ENCODE peak calls at places on chromosomes 7 and 10, in nine cellular contexts. V is SW480; F is fibroblast of mammary gland; D is BJ; H is activated naive CD4-positive, alpha-beta T cell treated with anti-CD3 and anti-CD28 coated beads for 36 hours; Q is lower lobe of right lung; A is effector CD4-positive, alpha-beta T cell; E is stimulated activated CD4-positive, alpha-beta T cell treated with anti-CD3 and anti-CD28 coated beads, Interleukin-1b, Interleukin-23, amount 100 ng/mL, for 24 hours; S is body of pancreas. O is an unnamed sample.

GRCh38 chr10:6114758-6115410 is 26.1 kb downstream of the RBM17 start:
- DNase-seq in H (no peak), E (no peak), F (peak), S (peak), Q (no peak), A (no peak), D (peak), V (no peak), O (no peak)

GRCh38 chr10:70034252-70034651 is 18.4 kb upstream of the MACROH2A2 start:
- DNase-seq in Q (no peak), E (no peak), V (no peak), H (no peak), S (no peak), D (no peak), F (no peak), A (no peak), O (no peak)

GRCh38 chr7:143283344-143283743 is 1.4 kb upstream of the TMEM139 start:
- DNase-seq in D (no peak), Q (no peak), F (no peak), E (no peak), A (no peak), H (no peak), S (no peak), V (peak), O (no peak)

GRCh38 chr7:158820656-158821055 is 8.7 kb downstream of the ESYT2 start:
- DNase-seq in A (no peak), V (no peak), S (no peak), E (no peak), F (peak), Q (no peak), D (no peak), H (no peak), O (no peak)

GRCh38 chr7:122790558-122790957 is 87.8 kb upstream of the RNF148 start:
- DNase-seq in H (no peak), E (no peak), D (no peak), F (no peak), V (no peak), A (no peak), S (no peak), Q (no peak), O (no peak)

GRCh38 chr7:155576416-155576815 is 30.1 kb upstream of the CNPY1 start:
- DNase-seq in F (no peak), V (no peak), E (no peak), H (no peak), S (no peak), Q (peak), A (no peak), D (no peak), O (no peak)

GRCh38 chr10:3595736-3596135 is 189.3 kb downstream of the KLF6 start:
- DNase-seq in S (no peak), V (no peak), A (no peak), D (no peak), F (no peak), H (no peak), Q (no peak), E (no peak), O (no peak)

GRCh38 chr10:42475168-42476098 is 162.9 kb downstream of the ZNF33B start:
- DNase-seq in A (no peak), D (no peak), S (peak), H (no peak), V (no peak), Q (peak), E (no peak), F (peak), O (no peak)

GRCh38 chr7:128381161-128381821 is 19.8 kb upstream of the PRRT4 start:
- DNase-seq in Q (peak), A (no peak), H (peak), F (no peak), S (no peak), D (no peak), E (no peak), V (no peak), O (no peak)

GRCh38 chr10:92573091-92573797 is 649 bp downstream of the IDE start:
- DNase-seq in E (no peak), S (peak), A (peak), V (peak), D (no peak), F (peak), Q (no peak), H (peak), O (no peak)

GRCh38 chr7:66502230-66503035 is 126.2 kb upstream of the KCTD7 start:
- DNase-seq in F (no peak), E (no peak), V (no peak), D (no peak), H (no peak), S (no peak), Q (no peak), A (no peak), O (no peak)

GRCh38 chr10:73060738-73061635 is 35.7 kb downstream of the P4HA1 start:
- DNase-seq in S (no peak), A (no peak), Q (no peak), V (peak), E (no peak), F (peak), H (no peak), D (no peak), O (no peak)

GRCh38 chr10:13310518-13311176 is 10.8 kb upstream of the PHYH start:
- DNase-seq in Q (no peak), D (no peak), F (no peak), S (no peak), V (no peak), E (no peak), A (no peak), H (no peak), O (no peak)

GRCh38 chr7:44626620-44627019 is 20.2 kb downstream of the OGDH start:
- DNase-seq in F (no peak), E (no peak), H (no peak), D (no peak), A (no peak), S (no peak), V (no peak), Q (no peak), O (no peak)

GRCh38 chr10:43322321-43322720 is 49.1 kb upstream of the FXYD4 start:
- DNase-seq in F (no peak), A (no peak), D (no peak), H (no peak), E (no peak), Q (no peak), S (peak), V (no peak), O (no peak)

GRCh38 chr7:110841840-110842579 is 248.9 kb upstream of the LRRN3 start:
- DNase-seq in D (peak), H (no peak), Q (no peak), F (no peak), V (no peak), S (no peak), E (no peak), A (no peak), O (no peak)

GRCh38 chr7:30879139-30880089 is 32.2 kb upstream of the AQP1 start:
- DNase-seq in S (peak), D (no peak), A (no peak), F (no peak), E (no peak), V (no peak), Q (no peak), H (no peak), O (no peak)

GRCh38 chr7:25860882-25861228 is 291.1 kb upstream of the NFE2L3 start:
- DNase-seq in D (no peak), F (no peak), H (no peak), V (no peak), Q (no peak), E (no peak), S (no peak), A (no peak), O (no peak)

GRCh38 chr10:109939253-109939961 is 16.1 kb upstream of the XPNPEP1 start:
- DNase-seq in F (no peak), V (no peak), Q (no peak), H (no peak), S (no peak), A (no peak), E (no peak), D (no peak), O (no peak)

GRCh38 chr10:78199019-78199418 is 165.4 kb downstream of the RPS24 start:
- DNase-seq in F (no peak), D (no peak), S (no peak), A (no peak), V (no peak), Q (no peak), E (no peak), H (no peak), O (no peak)

GRCh38 chr10:42933454-42934340 is 143.2 kb upstream of the RET start:
- DNase-seq in A (no peak), H (peak), S (peak), E (no peak), Q (no peak), V (peak), D (no peak), F (peak), O (no peak)

GRCh38 chr10:38045129-38045528 is 34.7 kb downstream of the ZNF33A start:
- DNase-seq in S (no peak), Q (no peak), D (no peak), A (no peak), H (no peak), E (no peak), F (no peak), V (no peak), O (no peak)

GRCh38 chr7:155280446-155281410 is 16.9 kb upstream of the INSIG1 start:
- DNase-seq in V (no peak), E (no peak), H (peak), Q (no peak), A (no peak), S (no peak), D (no peak), F (no peak), O (no peak)

GRCh38 chr10:77666821-77667220 is 29.2 kb upstream of the KCNMA1 start:
- DNase-seq in S (no peak), Q (no peak), F (peak), E (no peak), D (no peak), H (no peak), V (no peak), A (no peak), O (no peak)

GRCh38 chr10:72735288-72735926 is 43.5 kb downstream of the MCU start:
- DNase-seq in D (no peak), E (no peak), S (no peak), A (no peak), H (no peak), F (no peak), Q (no peak), V (no peak), O (no peak)

GRCh38 chr10:110176122-110176521 is 31.3 kb upstream of the MXI1 start:
- DNase-seq in A (no peak), F (no peak), V (no peak), Q (no peak), H (no peak), E (no peak), D (no peak), S (no peak), O (no peak)

GRCh38 chr10:62050941-62051433 is 149.5 kb downstream of the ARID5B start:
- DNase-seq in D (peak), V (no peak), E (no peak), S (peak), F (peak), A (peak), Q (peak), H (peak), O (peak)

GRCh38 chr10:117569610-117570395 is 27.3 kb downstream of the EMX2 start:
- DNase-seq in D (no peak), Q (no peak), H (no peak), E (no peak), S (no peak), F (no peak), A (no peak), V (no peak), O (no peak)

GRCh38 chr7:101678138-101678479 is 49.0 kb upstream of the MYL10 start:
- DNase-seq in E (no peak), V (no peak), Q (no peak), F (no peak), H (no peak), D (no peak), A (no peak), S (no peak), O (no peak)

GRCh38 chr7:128010392-128011078 is 20.7 kb downstream of the LRRC4 start:
- DNase-seq in D (no peak), V (no peak), E (no peak), F (no peak), A (no peak), Q (no peak), H (no peak), S (no peak), O (no peak)

GRCh38 chr10:15043674-15044073 is at the start of gene OLAH:
- DNase-seq in D (no peak), S (no peak), A (no peak), Q (no peak), F (peak), V (no peak), E (no peak), H (no peak), O (no peak)